ENCODE peak calls at places on chromosomes 11 and 22, in eight cellular contexts. M, W, X, G, V, R, K and T are unnamed samples.

GRCh38 chr11:46643531-46643930 is 26.2 kb downstream of the ATG13 start:
- DNase-seq in V (no peak), X (no peak), M (no peak), W (no peak), R (no peak), K (no peak), G (no peak), T (no peak)

GRCh38 chr11:84819561-84819960 is 807.6 kb downstream of the DLG2 start:
- DNase-seq in G (no peak), R (no peak), X (no peak), V (no peak), M (no peak), W (no peak), K (no peak), T (no peak)

GRCh38 chr22:50236731-50237409 is 8.0 kb downstream of the TUBGCP6 start:
- DNase-seq in R (no peak), G (no peak), K (no peak), X (no peak), M (peak), V (no peak), W (peak), T (peak)

GRCh38 chr11:121321614-121322243 is 29.2 kb downstream of the SC5D start:
- DNase-seq in W (no peak), X (no peak), V (no peak), M (peak), G (peak), K (peak), R (peak), T (peak)

GRCh38 chr11:40877981-40878380 is 581.5 kb downstream of the LRRC4C start:
- DNase-seq in X (no peak), R (no peak), G (no peak), K (no peak), W (no peak), V (no peak), M (no peak), T (no peak)

GRCh38 chr11:94958118-94958517 is 15.2 kb downstream of the CWC15 start:
- DNase-seq in K (peak), R (no peak), W (peak), M (no peak), V (no peak), X (peak), G (no peak), T (peak)

GRCh38 chr11:107609384-107610218 is 18.7 kb downstream of the ELMOD1 start:
- DNase-seq in W (no peak), M (no peak), V (no peak), X (no peak), G (no peak), K (no peak), R (no peak), T (no peak)

GRCh38 chr22:40036591-40037225 is 42.0 kb downstream of the FAM83F start:
- DNase-seq in M (peak), K (peak), G (peak), R (peak), V (no peak), W (peak), X (no peak), T (peak)

GRCh38 chr22:40083794-40084193 is 89.0 kb downstream of the FAM83F start:
- DNase-seq in V (no peak), X (no peak), R (no peak), W (no peak), G (no peak), K (no peak), M (no peak), T (no peak)

GRCh38 chr22:37345863-37346514 is 63.7 kb downstream of the CYTH4 start:
- DNase-seq in R (no peak), W (peak), K (peak), G (no peak), M (no peak), X (peak), V (no peak), T (peak)

GRCh38 chr11:34242037-34242625 is 115.7 kb downstream of the ABTB2 start:
- DNase-seq in W (no peak), X (no peak), G (no peak), K (peak), M (no peak), R (peak), V (no peak), T (peak)

GRCh38 chr22:44638966-44639739 is 62.9 kb upstream of the PRR5 start:
- DNase-seq in V (no peak), W (peak), M (no peak), X (no peak), K (peak), G (peak), R (no peak), T (peak)

GRCh38 chr11:123218451-123218850 is 23.4 kb upstream of the CLMP start:
- DNase-seq in G (no peak), W (no peak), X (no peak), V (no peak), R (no peak), M (no peak), K (peak), T (no peak)

GRCh38 chr11:131408011-131408640 is 37.7 kb downstream of the NTM start:
- DNase-seq in R (peak), M (peak), K (peak), G (peak), X (no peak), W (no peak), V (no peak), T (peak)

GRCh38 chr22:19419464-19420178 is 11.9 kb downstream of the HIRA start:
- DNase-seq in R (no peak), V (no peak), M (peak), X (no peak), K (no peak), G (no peak), W (no peak), T (peak)

GRCh38 chr11:94002226-94002625 is 18.9 kb upstream of the HEPHL1 start:
- DNase-seq in V (no peak), W (no peak), M (no peak), G (no peak), R (no peak), X (peak), K (peak), T (no peak)

GRCh38 chr22:32964411-32965057 is 93.6 kb downstream of the SYN3 start:
- DNase-seq in G (no peak), X (no peak), W (no peak), V (no peak), K (no peak), R (no peak), M (no peak), T (no peak)